ENCODE peak calls at places on chromosomes 2 and 18, in eight cellular contexts. One of them, this sample, is unnamed.
A peak's percentile ranks its signal among the peaks of the same experiment; 100 is the strongest.

GRCh38 chr2:27275211-27276150 is at the start of gene DNAJC5G:
- DNase-seq in right atrium auricular region: no peak
- DNase-seq in tibial artery: no peak
- DNase-seq in cardiac muscle cell: no peak
- DNase-seq in K562: no peak
- DNase-seq in astrocyte: no peak
- DNase-seq in left ventricle myocardium inferior: no peak
- DNase-seq in body of pancreas: no peak
- DNase-seq in this sample: no peak

GRCh38 chr2:216696751-216697560 is 1.6 kb upstream of the IGFBP5 start:
- DNase-seq in K562: no peak
- DNase-seq in left ventricle myocardium inferior: no peak
- DNase-seq in right atrium auricular region: no peak
- DNase-seq in astrocyte: peak; percentile 47
- DNase-seq in tibial artery: no peak
- DNase-seq in cardiac muscle cell: peak; percentile 54
- DNase-seq in body of pancreas: no peak
- DNase-seq in this sample: no peak

GRCh38 chr2:25165992-25166618 is 2.3 kb downstream of the POMC start:
- DNase-seq in astrocyte: no peak
- DNase-seq in right atrium auricular region: no peak
- DNase-seq in K562: no peak
- DNase-seq in body of pancreas: peak; percentile 78
- DNase-seq in tibial artery: no peak
- DNase-seq in cardiac muscle cell: peak; percentile 5
- DNase-seq in left ventricle myocardium inferior: no peak
- DNase-seq in this sample: no peak

GRCh38 chr2:169684135-169684565 is 10.1 kb downstream of the CFAP210 start:
- DNase-seq in body of pancreas: no peak
- DNase-seq in tibial artery: no peak
- DNase-seq in cardiac muscle cell: no peak
- DNase-seq in K562: no peak
- DNase-seq in right atrium auricular region: no peak
- DNase-seq in astrocyte: no peak
- DNase-seq in left ventricle myocardium inferior: no peak
- DNase-seq in this sample: no peak

GRCh38 chr18:24402209-24402785 is 4.7 kb upstream of the OSBPL1A start:
- DNase-seq in left ventricle myocardium inferior: no peak
- DNase-seq in body of pancreas: no peak
- DNase-seq in cardiac muscle cell: no peak
- DNase-seq in tibial artery: no peak
- DNase-seq in astrocyte: no peak
- DNase-seq in K562: no peak
- DNase-seq in right atrium auricular region: no peak
- DNase-seq in this sample: no peak

GRCh38 chr2:204239756-204240155 is 303.2 kb downstream of the ICOS start:
- DNase-seq in cardiac muscle cell: no peak
- DNase-seq in right atrium auricular region: no peak
- DNase-seq in body of pancreas: no peak
- DNase-seq in tibial artery: no peak
- DNase-seq in K562: no peak
- DNase-seq in left ventricle myocardium inferior: no peak
- DNase-seq in astrocyte: no peak
- DNase-seq in this sample: no peak

GRCh38 chr2:59398081-59398480 is 1155.4 kb downstream of the BCL11A start:
- DNase-seq in right atrium auricular region: no peak
- DNase-seq in K562: no peak
- DNase-seq in body of pancreas: no peak
- DNase-seq in left ventricle myocardium inferior: no peak
- DNase-seq in tibial artery: no peak
- DNase-seq in astrocyte: no peak
- DNase-seq in cardiac muscle cell: no peak
- DNase-seq in this sample: no peak

GRCh38 chr18:43420950-43421349 is 143.7 kb upstream of the SYT4 start:
- DNase-seq in astrocyte: no peak
- DNase-seq in cardiac muscle cell: no peak
- DNase-seq in body of pancreas: no peak
- DNase-seq in left ventricle myocardium inferior: no peak
- DNase-seq in tibial artery: no peak
- DNase-seq in K562: no peak
- DNase-seq in right atrium auricular region: no peak
- DNase-seq in this sample: no peak

GRCh38 chr2:85318222-85319182 is 9.3 kb downstream of the TGOLN2 start:
- DNase-seq in cardiac muscle cell: peak; percentile 57
- DNase-seq in tibial artery: peak; percentile 65
- DNase-seq in K562: no peak
- DNase-seq in left ventricle myocardium inferior: no peak
- DNase-seq in right atrium auricular region: no peak
- DNase-seq in body of pancreas: peak; percentile 41
- DNase-seq in astrocyte: peak; percentile 46
- DNase-seq in this sample: no peak

GRCh38 chr2:45890094-45890646 is 238.7 kb downstream of the PRKCE start:
- DNase-seq in cardiac muscle cell: no peak
- DNase-seq in right atrium auricular region: no peak
- DNase-seq in body of pancreas: no peak
- DNase-seq in astrocyte: no peak
- DNase-seq in left ventricle myocardium inferior: no peak
- DNase-seq in tibial artery: no peak
- DNase-seq in K562: no peak
- DNase-seq in this sample: peak; percentile 62

DNA sequence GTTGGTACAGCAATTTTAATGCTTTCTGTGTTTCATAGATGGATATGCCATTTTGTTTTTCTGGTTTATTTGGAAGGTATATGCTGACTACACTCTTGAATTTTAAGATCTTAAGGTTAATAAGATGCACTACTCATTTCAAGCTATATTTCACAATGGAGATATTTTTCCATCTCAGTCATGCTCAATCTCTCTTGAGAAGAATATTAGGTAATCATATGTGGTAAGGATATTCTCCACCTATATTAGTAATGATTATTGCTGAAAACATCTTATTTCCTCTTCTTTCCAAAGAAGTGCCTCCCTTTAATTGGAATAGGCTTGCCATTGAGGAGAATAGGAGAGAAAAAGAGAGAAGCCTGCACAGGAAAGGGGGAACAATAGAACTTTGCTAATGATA is 40.1 kb downstream of the EPB41L3 start:
- DNase-seq in tibial artery: no peak
- DNase-seq in right atrium auricular region: no peak
- DNase-seq in left ventricle myocardium inferior: no peak
- DNase-seq in body of pancreas: no peak
- DNase-seq in K562: no peak
- DNase-seq in astrocyte: no peak
- DNase-seq in cardiac muscle cell: no peak
- DNase-seq in this sample: no peak
- H3K4me1 ChIP-seq in tibial artery: no peaks in the 10 kb centered on the region
- H3K4me1 ChIP-seq in right atrium auricular region: no peaks in the 10 kb centered on the region
- H3K4me1 ChIP-seq in left ventricle myocardium inferior: no peaks in the 10 kb centered on the region
- H3K4me1 ChIP-seq in body of pancreas: no peaks in the 10 kb centered on the region
- H3K4me1 ChIP-seq in K562: no peaks in the 10 kb centered on the region
- H3K4me1 ChIP-seq in astrocyte: peaks cover 3% of the 10 kb centered on the region
- H3K4me1 ChIP-seq in cardiac muscle cell: peaks cover 23% of the 10 kb centered on the region
- H3K4me1 ChIP-seq in this sample: no peaks in the 10 kb centered on the region

GRCh38 chr2:233208382-233209116 is 42.9 kb upstream of the ATG16L1 start:
- DNase-seq in K562: no peak
- DNase-seq in tibial artery: no peak
- DNase-seq in cardiac muscle cell: no peak
- DNase-seq in body of pancreas: no peak
- DNase-seq in left ventricle myocardium inferior: no peak
- DNase-seq in astrocyte: no peak
- DNase-seq in right atrium auricular region: no peak
- DNase-seq in this sample: no peak
- TF ChIP-seq CTCF in K562: no peak
- TF ChIP-seq CTCF in tibial artery: no peak
- TF ChIP-seq CTCF in cardiac muscle cell: no peak
- TF ChIP-seq CTCF in body of pancreas: no peak
- TF ChIP-seq CTCF in left ventricle myocardium inferior: no peak
- TF ChIP-seq CTCF in astrocyte: no peak
- TF ChIP-seq CTCF in right atrium auricular region: no peak
- TF ChIP-seq CTCF in this sample: no peak

DNA sequence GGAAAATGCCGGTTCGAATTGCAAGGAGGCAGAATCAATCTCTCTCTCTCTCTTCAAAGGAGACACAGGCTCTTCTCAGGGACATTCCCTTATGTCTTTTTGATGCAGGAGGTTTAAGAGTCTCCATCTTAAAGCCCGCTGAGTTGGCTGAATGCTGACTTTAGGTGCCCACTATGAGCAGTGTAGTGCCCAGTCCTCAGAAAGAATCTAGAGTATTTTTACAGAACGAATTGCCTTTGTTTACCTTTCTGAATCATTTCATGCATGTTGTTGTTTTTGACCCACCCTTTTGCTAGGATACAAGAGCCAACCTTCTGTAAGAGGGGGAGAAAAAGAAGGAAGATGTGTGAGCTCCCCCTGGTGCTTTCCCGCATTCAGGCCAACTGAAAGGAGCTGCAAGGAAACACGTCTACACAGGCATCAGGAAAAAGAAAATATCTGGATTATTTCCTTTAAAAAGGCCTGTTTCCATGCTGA is 193.5 kb upstream of the TCF4 start:
- DNase-seq in right atrium auricular region: peak; percentile 69
- DNase-seq in body of pancreas: peak; percentile 20
- DNase-seq in astrocyte: peak; percentile 70
- DNase-seq in tibial artery: no peak
- DNase-seq in K562: no peak
- DNase-seq in cardiac muscle cell: peak; percentile 86
- DNase-seq in left ventricle myocardium inferior: peak; percentile 35
- DNase-seq in this sample: no peak
- H3K27ac ChIP-seq in right atrium auricular region: peak overlapping the region; percentile 78
- H3K27ac ChIP-seq in body of pancreas: no peak overlapping the region
- H3K27ac ChIP-seq in astrocyte: no peak overlapping the region
- H3K27ac ChIP-seq in tibial artery: no peak overlapping the region
- H3K27ac ChIP-seq in K562: no peak overlapping the region
- H3K27ac ChIP-seq in cardiac muscle cell: no peak overlapping the region
- H3K27ac ChIP-seq in left ventricle myocardium inferior: peak overlapping the region; percentile 94
- H3K27ac ChIP-seq in this sample: peak overlapping the region; percentile 44

GRCh38 chr2:120771556-120772208 is 36.0 kb downstream of the GLI2 start:
- DNase-seq in cardiac muscle cell: peak; percentile 86
- DNase-seq in K562: no peak
- DNase-seq in body of pancreas: peak; percentile 45
- DNase-seq in tibial artery: peak; percentile 82
- DNase-seq in right atrium auricular region: peak; percentile 80
- DNase-seq in astrocyte: peak; percentile 94
- DNase-seq in left ventricle myocardium inferior: peak; percentile 51
- DNase-seq in this sample: peak; percentile 38
- H3K4me1 ChIP-seq in cardiac muscle cell: peaks cover 15% of the 10 kb centered on the region
- H3K4me1 ChIP-seq in K562: no peaks in the 10 kb centered on the region
- H3K4me1 ChIP-seq in body of pancreas: no peaks in the 10 kb centered on the region
- H3K4me1 ChIP-seq in tibial artery: peaks cover 14% of the 10 kb centered on the region
- H3K4me1 ChIP-seq in right atrium auricular region: peaks cover 20% of the 10 kb centered on the region
- H3K4me1 ChIP-seq in astrocyte: peaks cover 37% of the 10 kb centered on the region
- H3K4me1 ChIP-seq in left ventricle myocardium inferior: no peaks in the 10 kb centered on the region
- H3K4me1 ChIP-seq in this sample: peaks cover 8% of the 10 kb centered on the region

DNA sequence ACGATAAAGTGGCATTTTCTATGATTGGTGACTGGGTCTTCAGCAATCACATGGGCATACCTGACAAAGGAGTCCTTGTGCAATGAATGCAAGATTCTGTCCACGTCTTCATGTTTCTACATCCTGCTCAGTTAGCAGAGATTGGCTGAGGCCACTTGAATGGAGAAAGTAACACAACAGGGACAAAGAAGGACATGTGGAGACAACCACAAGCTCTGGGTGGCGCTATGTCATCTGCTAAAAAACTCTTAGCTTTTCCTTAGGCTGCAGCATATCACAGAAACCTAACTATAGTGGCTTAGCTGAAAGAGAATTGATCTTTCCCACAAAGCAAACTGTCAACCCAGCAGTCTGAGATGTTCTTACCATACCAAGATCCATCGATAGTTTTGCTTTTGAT is 1109.7 kb downstream of the SOCS6 start:
- DNase-seq in left ventricle myocardium inferior: no peak
- DNase-seq in astrocyte: peak; percentile 3
- DNase-seq in tibial artery: no peak
- DNase-seq in K562: no peak
- DNase-seq in body of pancreas: peak; percentile 14
- DNase-seq in cardiac muscle cell: peak; percentile 50
- DNase-seq in right atrium auricular region: no peak
- DNase-seq in this sample: no peak
- TF ChIP-seq CTCF in left ventricle myocardium inferior: no peak
- TF ChIP-seq CTCF in astrocyte: peak; percentile 21
- TF ChIP-seq CTCF in tibial artery: no peak
- TF ChIP-seq CTCF in K562: no peak
- TF ChIP-seq CTCF in body of pancreas: no peak
- TF ChIP-seq CTCF in cardiac muscle cell: peak; percentile 43
- TF ChIP-seq CTCF in right atrium auricular region: no peak
- TF ChIP-seq CTCF in this sample: no peak

GRCh38 chr2:236888766-236889035 is 197.0 kb upstream of the COPS8 start:
- DNase-seq in K562: no peak
- DNase-seq in body of pancreas: no peak
- DNase-seq in tibial artery: no peak
- DNase-seq in left ventricle myocardium inferior: no peak
- DNase-seq in cardiac muscle cell: no peak
- DNase-seq in astrocyte: no peak
- DNase-seq in right atrium auricular region: no peak
- DNase-seq in this sample: no peak
- H3K27ac ChIP-seq in K562: no peak overlapping the region
- H3K27ac ChIP-seq in body of pancreas: peak overlapping the region; percentile 46
- H3K27ac ChIP-seq in tibial artery: peak overlapping the region; percentile 82
- H3K27ac ChIP-seq in left ventricle myocardium inferior: peak overlapping the region; percentile 69
- H3K27ac ChIP-seq in cardiac muscle cell: no peak overlapping the region
- H3K27ac ChIP-seq in astrocyte: no peak overlapping the region
- H3K27ac ChIP-seq in right atrium auricular region: peak overlapping the region; percentile 83
- H3K27ac ChIP-seq in this sample: peak overlapping the region; percentile 58

This sample was measured in lower lobe of right lung.